ENCODE peak calls at places on chromosomes 6 and 20, in eight cellular contexts. One of them, this sample, is unnamed.

GRCh38 chr6:133609404-133610270 is 279.3 kb upstream of the TCF21 start:
- DNase-seq in stimulated activated CD4-positive, alpha-beta T cell treated with anti-CD3 and anti-CD28 coated beads, Interleukin-15, amount 100 ng/mL, for 1 hour: no peak
- DNase-seq in SJSA1: peak
- DNase-seq in dermis microvascular lymphatic vessel endothelial cell: no peak
- DNase-seq in heart right ventricle: no peak
- DNase-seq in lung: no peak
- DNase-seq in activated naive CD4-positive, alpha-beta T cell treated with anti-CD3 and anti-CD28 coated beads for 36 hours: no peak
- DNase-seq in HCT116: peak
- DNase-seq in this sample: no peak

GRCh38 chr6:47733879-47734558 is 35.6 kb downstream of the ADGRF4 start:
- DNase-seq in stimulated activated CD4-positive, alpha-beta T cell treated with anti-CD3 and anti-CD28 coated beads, Interleukin-15, amount 100 ng/mL, for 1 hour: no peak
- DNase-seq in SJSA1: no peak
- DNase-seq in dermis microvascular lymphatic vessel endothelial cell: peak
- DNase-seq in heart right ventricle: no peak
- DNase-seq in lung: no peak
- DNase-seq in activated naive CD4-positive, alpha-beta T cell treated with anti-CD3 and anti-CD28 coated beads for 36 hours: peak
- DNase-seq in HCT116: peak
- DNase-seq in this sample: no peak

GRCh38 chr20:25145131-25145530 is 50.4 kb upstream of the ENTPD6 start:
- DNase-seq in stimulated activated CD4-positive, alpha-beta T cell treated with anti-CD3 and anti-CD28 coated beads, Interleukin-15, amount 100 ng/mL, for 1 hour: no peak
- DNase-seq in SJSA1: no peak
- DNase-seq in dermis microvascular lymphatic vessel endothelial cell: no peak
- DNase-seq in heart right ventricle: peak
- DNase-seq in lung: no peak
- DNase-seq in activated naive CD4-positive, alpha-beta T cell treated with anti-CD3 and anti-CD28 coated beads for 36 hours: no peak
- DNase-seq in HCT116: no peak
- DNase-seq in this sample: no peak

GRCh38 chr6:221531-222349 is 70.5 kb upstream of the DUSP22 start:
- DNase-seq in stimulated activated CD4-positive, alpha-beta T cell treated with anti-CD3 and anti-CD28 coated beads, Interleukin-15, amount 100 ng/mL, for 1 hour: no peak
- DNase-seq in SJSA1: no peak
- DNase-seq in dermis microvascular lymphatic vessel endothelial cell: no peak
- DNase-seq in heart right ventricle: no peak
- DNase-seq in lung: no peak
- DNase-seq in activated naive CD4-positive, alpha-beta T cell treated with anti-CD3 and anti-CD28 coated beads for 36 hours: no peak
- DNase-seq in HCT116: no peak
- DNase-seq in this sample: no peak

GRCh38 chr6:30443657-30444450 is 45.5 kb upstream of the HLA-E start:
- DNase-seq in stimulated activated CD4-positive, alpha-beta T cell treated with anti-CD3 and anti-CD28 coated beads, Interleukin-15, amount 100 ng/mL, for 1 hour: no peak
- DNase-seq in SJSA1: peak
- DNase-seq in dermis microvascular lymphatic vessel endothelial cell: no peak
- DNase-seq in heart right ventricle: no peak
- DNase-seq in lung: no peak
- DNase-seq in activated naive CD4-positive, alpha-beta T cell treated with anti-CD3 and anti-CD28 coated beads for 36 hours: no peak
- DNase-seq in HCT116: no peak
- DNase-seq in this sample: no peak

GRCh38 chr6:132405143-132405915 is 4.1 kb upstream of the MOXD1 start:
- DNase-seq in stimulated activated CD4-positive, alpha-beta T cell treated with anti-CD3 and anti-CD28 coated beads, Interleukin-15, amount 100 ng/mL, for 1 hour: no peak
- DNase-seq in SJSA1: no peak
- DNase-seq in dermis microvascular lymphatic vessel endothelial cell: no peak
- DNase-seq in heart right ventricle: no peak
- DNase-seq in lung: no peak
- DNase-seq in activated naive CD4-positive, alpha-beta T cell treated with anti-CD3 and anti-CD28 coated beads for 36 hours: no peak
- DNase-seq in HCT116: no peak
- DNase-seq in this sample: no peak

GRCh38 chr20:38477747-38478146 is 5.1 kb downstream of the RALGAPB start:
- DNase-seq in stimulated activated CD4-positive, alpha-beta T cell treated with anti-CD3 and anti-CD28 coated beads, Interleukin-15, amount 100 ng/mL, for 1 hour: no peak
- DNase-seq in SJSA1: no peak
- DNase-seq in dermis microvascular lymphatic vessel endothelial cell: no peak
- DNase-seq in heart right ventricle: no peak
- DNase-seq in lung: no peak
- DNase-seq in activated naive CD4-positive, alpha-beta T cell treated with anti-CD3 and anti-CD28 coated beads for 36 hours: no peak
- DNase-seq in HCT116: no peak
- DNase-seq in this sample: no peak

GRCh38 chr20:51950926-51951325 is 148.6 kb upstream of the SALL4 start:
- DNase-seq in stimulated activated CD4-positive, alpha-beta T cell treated with anti-CD3 and anti-CD28 coated beads, Interleukin-15, amount 100 ng/mL, for 1 hour: no peak
- DNase-seq in SJSA1: no peak
- DNase-seq in dermis microvascular lymphatic vessel endothelial cell: no peak
- DNase-seq in heart right ventricle: no peak
- DNase-seq in lung: no peak
- DNase-seq in activated naive CD4-positive, alpha-beta T cell treated with anti-CD3 and anti-CD28 coated beads for 36 hours: no peak
- DNase-seq in HCT116: no peak
- DNase-seq in this sample: no peak

GRCh38 chr20:4666001-4666470 is 55.7 kb upstream of the PRND start:
- DNase-seq in stimulated activated CD4-positive, alpha-beta T cell treated with anti-CD3 and anti-CD28 coated beads, Interleukin-15, amount 100 ng/mL, for 1 hour: peak
- DNase-seq in SJSA1: peak
- DNase-seq in dermis microvascular lymphatic vessel endothelial cell: no peak
- DNase-seq in heart right ventricle: no peak
- DNase-seq in lung: no peak
- DNase-seq in activated naive CD4-positive, alpha-beta T cell treated with anti-CD3 and anti-CD28 coated beads for 36 hours: peak
- DNase-seq in HCT116: no peak
- DNase-seq in this sample: peak